ENCODE peak calls at places on chromosomes 3 and 15, in five cellular contexts. M is psoas muscle; Z is central memory CD4-positive, alpha-beta T cell; W is NCI-H748 treated with DMSO at 0.1 percent for 48 hours; O is AG08395. H is an unnamed sample.

GRCh38 chr15:101165905-101166471 is 85.9 kb downstream of the CHSY1 start:
- DNase-seq in W (no peak), O (no peak), Z (no peak), M (no peak), H (no peak)

GRCh38 chr3:160545481-160545880 is 19.9 kb downstream of the KPNA4 start:
- DNase-seq in W (no peak), Z (no peak), O (no peak), M (no peak), H (no peak)

GRCh38 chr3:110697961-110698360 is 373.7 kb upstream of the NECTIN3 start:
- DNase-seq in O (no peak), Z (no peak), M (peak; percentile 15), W (no peak), H (peak; percentile 69)

GRCh38 chr3:134928392-134928791 is 133.3 kb downstream of the EPHB1 start:
- DNase-seq in M (no peak), Z (no peak), O (no peak), W (no peak), H (no peak)

GRCh38 chr3:55607844-55608243 is 120.7 kb upstream of the WNT5A start:
- DNase-seq in W (no peak), Z (no peak), M (no peak), O (no peak), H (no peak)

GRCh38 chr3:188672840-188673239 is 498.9 kb upstream of the TPRG1 start:
- DNase-seq in W (no peak), M (no peak), Z (no peak), O (no peak), H (no peak)

GRCh38 chr3:150110097-150110496 is 139.4 kb upstream of the PFN2 start:
- DNase-seq in O (no peak), W (peak; percentile 56), Z (no peak), M (no peak), H (no peak)

GRCh38 chr3:44032487-44032886 is 209.2 kb upstream of the TOPAZ1 start:
- DNase-seq in O (no peak), Z (no peak), W (no peak), M (no peak), H (no peak)

GRCh38 chr15:80455668-80456442 is 51.7 kb downstream of the ARNT2 start:
- DNase-seq in M (no peak), Z (peak; percentile 42), W (peak; percentile 30), O (peak; percentile 92), H (peak; percentile 73)

GRCh38 chr15:99593070-99593469 is 27.3 kb downstream of the MEF2A start:
- DNase-seq in M (no peak), O (no peak), W (no peak), Z (no peak), H (no peak)

GRCh38 chr15:61038387-61038786 is 190.7 kb downstream of the RORA start:
- DNase-seq in O (no peak), W (peak; percentile 33), M (no peak), Z (no peak), H (peak; percentile 94)

GRCh38 chr3:170529912-170530311 is 56.0 kb downstream of the SLC7A14 start:
- DNase-seq in Z (no peak), M (no peak), O (no peak), W (no peak), H (no peak)

GRCh38 chr3:132432639-132433038 is 15.3 kb downstream of the DNAJC13 start:
- DNase-seq in M (no peak), Z (no peak), O (peak; percentile 54), W (no peak), H (peak; percentile 87)

GRCh38 chr3:133825969-133826727 is 20.5 kb downstream of the SRPRB start:
- DNase-seq in Z (no peak), M (no peak), O (no peak), W (no peak), H (no peak)

GRCh38 chr3:196740476-196741400 is 1.1 kb downstream of the PAK2 start:
- DNase-seq in O (peak; percentile 53), W (peak; percentile 19), M (peak; percentile 16), Z (peak; percentile 57), H (peak; percentile 63)

GRCh38 chr3:48214225-48214624 is 9.1 kb upstream of the CAMP start:
- DNase-seq in M (no peak), W (no peak), O (no peak), Z (no peak), H (no peak)

GRCh38 chr3:76866729-76867461 is 173.0 kb upstream of the ROBO2 start:
- DNase-seq in M (no peak), Z (no peak), W (no peak), O (no peak), H (no peak)

GRCh38 chr3:27900316-27900715 is 178.2 kb upstream of the EOMES start:
- DNase-seq in W (no peak), M (no peak), O (no peak), Z (no peak), H (no peak)

GRCh38 chr3:114179575-114179974 is 723 bp upstream of the DRD3 start:
- DNase-seq in M (no peak), Z (no peak), W (no peak), O (peak; percentile 27), H (peak; percentile 35)

GRCh38 chr15:85168642-85169173 is 187.1 kb downstream of the PDE8A start:
- DNase-seq in Z (peak; percentile 20), M (no peak), O (no peak), W (peak; percentile 70), H (peak; percentile 33)

GRCh38 chr3:111717601-111718000 is 122.5 kb upstream of the ZBED2 start:
- DNase-seq in O (peak; percentile 78), Z (peak; percentile 63), M (peak; percentile 63), W (peak; percentile 56), H (peak; percentile 65)

GRCh38 chr15:82750831-82751181 is 41.1 kb upstream of the AP3B2 start:
- DNase-seq in M (peak; percentile 22), W (no peak), O (peak; percentile 4), Z (no peak), H (peak; percentile 12)

GRCh38 chr15:61994216-61994615 is 66.0 kb downstream of the VPS13C start:
- DNase-seq in Z (no peak), W (no peak), O (peak; percentile 42), M (no peak), H (no peak)

GRCh38 chr3:15713364-15713763 is 84.4 kb downstream of the ANKRD28 start:
- DNase-seq in W (no peak), Z (no peak), M (no peak), O (no peak), H (no peak)

GRCh38 chr3:32105291-32106131 is 909 bp upstream of the GPD1L start:
- DNase-seq in Z (no peak), O (no peak), M (no peak), W (no peak), H (no peak)

GRCh38 chr3:113695426-113695817 is 1.0 kb downstream of the USF3 start:
- DNase-seq in Z (no peak), O (no peak), M (no peak), W (no peak), H (no peak)

GRCh38 chr3:176159796-176160195 is 1037.5 kb downstream of the TBL1XR1 start:
- DNase-seq in O (no peak), Z (no peak), W (no peak), M (no peak), H (no peak)